ENCODE peak calls at places on chromosomes 3 and 15, in ten cellular contexts. A is ureter, N is kidney tubule cell, L is WTC11, G is AG08396, V is OCI-LY7, D is esophagus squamous epithelium, B is AG20443, I is NCI-H1105, T is cardiac septum. F is an unnamed sample.

GRCh38 chr15:62068787-62069170 is 2.0 kb downstream of the C2CD4A start:
- DNase-seq in D (no peak), N (no peak), A (no peak), V (no peak), I (no peak), L (no peak), T (no peak), G (no peak), B (no peak), F (no peak)

GRCh38 chr15:42056934-42057743 is 36.3 kb upstream of the PLA2G4E start:
- DNase-seq in B (peak), D (no peak), T (peak), I (peak), N (peak), G (peak), V (peak), L (peak), A (peak), F (peak)

GRCh38 chr3:168684519-168684918 is 588.8 kb upstream of the GOLIM4 start:
- DNase-seq in I (no peak), L (no peak), D (no peak), B (no peak), A (no peak), V (no peak), G (no peak), T (no peak), N (no peak), F (no peak)

GRCh38 chr15:55907797-55908196 is 85.6 kb downstream of the NEDD4 start:
- DNase-seq in T (no peak), A (no peak), V (no peak), D (no peak), I (no peak), B (peak), N (peak), L (no peak), G (peak), F (no peak)

GRCh38 chr3:41808152-41808551 is 153.8 kb downstream of the ULK4 start:
- DNase-seq in T (no peak), I (no peak), B (peak), G (peak), A (no peak), D (no peak), N (peak), V (no peak), L (no peak), F (no peak)

GRCh38 chr15:45134682-45135604 is 5.1 kb downstream of the DUOX1 start:
- DNase-seq in D (no peak), A (no peak), L (peak), V (no peak), B (no peak), T (no peak), N (no peak), G (no peak), I (no peak), F (no peak)

GRCh38 chr3:16855497-16855896 is 29.3 kb upstream of the PLCL2 start:
- DNase-seq in I (no peak), A (no peak), G (no peak), D (no peak), V (no peak), N (no peak), B (no peak), L (no peak), T (no peak), F (no peak)

GRCh38 chr3:124032351-124032880 is 40.5 kb upstream of the ROPN1 start:
- DNase-seq in L (peak), A (peak), I (no peak), B (no peak), D (no peak), N (no peak), V (no peak), G (peak), T (peak), F (no peak)

GRCh38 chr15:81106560-81106959 is 27.5 kb upstream of the CFAP161 start:
- DNase-seq in I (peak), V (peak), G (peak), L (peak), D (no peak), N (peak), A (peak), T (no peak), B (peak), F (no peak)

GRCh38 chr3:107662109-107662477 is 139.3 kb downstream of the BBX start:
- DNase-seq in D (no peak), G (peak), B (peak), T (no peak), L (no peak), I (no peak), V (no peak), N (peak), A (peak), F (no peak)

GRCh38 chr3:126261037-126261436 is 80.7 kb upstream of the ALDH1L1 start:
- DNase-seq in V (peak), I (no peak), A (peak), D (no peak), L (no peak), N (no peak), G (peak), T (no peak), B (peak), F (peak)

GRCh38 chr3:8938021-8938420 is 25.3 kb downstream of the RAD18 start:
- DNase-seq in B (no peak), D (no peak), G (no peak), N (peak), L (no peak), V (peak), A (no peak), I (no peak), T (no peak), F (no peak)

GRCh38 chr3:149886957-149887356 is 73.9 kb downstream of the RNF13 start:
- DNase-seq in T (no peak), V (no peak), L (peak), G (no peak), D (no peak), A (no peak), I (no peak), N (no peak), B (no peak), F (no peak)

GRCh38 chr3:188491276-188491687 is 337.3 kb downstream of the LPP start:
- DNase-seq in B (no peak), V (no peak), N (peak), D (no peak), A (no peak), T (no peak), G (no peak), L (no peak), I (no peak), F (no peak)

GRCh38 chr3:188455748-188456147 is 301.8 kb downstream of the LPP start:
- DNase-seq in T (no peak), D (no peak), N (no peak), L (no peak), V (no peak), G (no peak), A (no peak), B (no peak), I (no peak), F (no peak)

GRCh38 chr3:63975705-63976104 is 47.6 kb downstream of the PSMD6 start:
- DNase-seq in D (no peak), I (no peak), V (no peak), B (peak), G (no peak), L (no peak), N (peak), A (no peak), T (no peak), F (no peak)

GRCh38 chr3:160402249-160403027 is 3.0 kb downstream of the SMC4 start:
- DNase-seq in B (no peak), I (no peak), D (no peak), L (no peak), G (no peak), A (no peak), V (no peak), N (no peak), T (no peak), F (no peak)

GRCh38 chr3:165518346-165518745 is 318.9 kb downstream of the BCHE start:
- DNase-seq in A (no peak), B (no peak), I (no peak), D (no peak), T (no peak), L (no peak), N (no peak), V (no peak), G (no peak), F (no peak)

GRCh38 chr15:92625297-92625980 is 30.1 kb downstream of the FAM174B start:
- DNase-seq in L (no peak), D (no peak), T (no peak), N (peak), A (no peak), I (no peak), B (no peak), V (no peak), G (no peak), F (no peak)

GRCh38 chr3:142028174-142028833 is 121.0 kb downstream of the TFDP2 start:
- DNase-seq in B (peak), D (no peak), T (no peak), I (peak), A (no peak), V (peak), G (peak), L (no peak), N (peak), F (no peak)

GRCh38 chr15:41465822-41466421 is 27.8 kb upstream of the ITPKA start:
- DNase-seq in T (no peak), L (no peak), D (no peak), I (no peak), B (peak), V (peak), A (no peak), N (peak), G (peak), F (no peak)

GRCh38 chr3:189490749-189491148 is 140.4 kb upstream of the TP63 start:
- DNase-seq in I (no peak), B (no peak), G (no peak), V (no peak), D (no peak), T (no peak), N (no peak), L (no peak), A (no peak), F (no peak)

GRCh38 chr3:186989429-186989828 is 59.1 kb downstream of the ST6GAL1 start:
- DNase-seq in G (no peak), L (no peak), V (no peak), B (no peak), N (no peak), A (no peak), I (no peak), D (no peak), T (no peak), F (no peak)

GRCh38 chr3:177144922-177145321 is 52.4 kb downstream of the TBL1XR1 start:
- DNase-seq in D (no peak), A (no peak), T (no peak), L (no peak), B (no peak), V (peak), G (no peak), I (peak), N (peak), F (no peak)

GRCh38 chr3:32595318-32595717 is 24.7 kb upstream of the DYNC1LI1 start:
- DNase-seq in I (no peak), V (no peak), L (no peak), N (no peak), G (no peak), A (no peak), T (no peak), B (no peak), D (no peak), F (no peak)

GRCh38 chr3:80233576-80233975 is 465.8 kb upstream of the ROBO1 start:
- DNase-seq in V (no peak), G (no peak), B (no peak), D (no peak), A (no peak), I (no peak), N (peak), T (no peak), L (no peak), F (no peak)

GRCh38 chr3:58357402-58357801 is 24.7 kb downstream of the PXK start:
- DNase-seq in N (no peak), B (no peak), I (no peak), V (no peak), L (no peak), G (no peak), D (no peak), T (no peak), A (no peak), F (no peak)

GRCh38 chr3:99972380-99973104 is 141.8 kb downstream of the FILIP1L start:
- DNase-seq in G (no peak), B (no peak), D (no peak), L (no peak), V (no peak), I (no peak), N (no peak), A (no peak), T (no peak), F (no peak)